ENCODE peak calls at places on chromosomes 13 and 19, in four cellular contexts. One of them, this sample, is unnamed.

GRCh38 chr13:21917046-21918010 is 246.5 kb downstream of the FGF9 start:
- DNase-seq in neural progenitor cell: no peak
- DNase-seq in ascending aorta: no peak
- DNase-seq in hepatocyte: no peak
- DNase-seq in this sample: no peak

GRCh38 chr19:8654591-8655339 is 24.3 kb downstream of the NFILZ start:
- DNase-seq in neural progenitor cell: peak
- DNase-seq in ascending aorta: no peak
- DNase-seq in hepatocyte: peak
- DNase-seq in this sample: peak

GRCh38 chr13:79870766-79871165 is 389.8 kb downstream of the NDFIP2 start:
- DNase-seq in neural progenitor cell: no peak
- DNase-seq in ascending aorta: no peak
- DNase-seq in hepatocyte: no peak
- DNase-seq in this sample: no peak

GRCh38 chr19:4977299-4978174 is 8.6 kb downstream of the KDM4B start:
- DNase-seq in neural progenitor cell: no peak
- DNase-seq in ascending aorta: no peak
- DNase-seq in hepatocyte: no peak
- DNase-seq in this sample: no peak

GRCh38 chr13:101579291-101579802 is 126.9 kb downstream of the ITGBL1 start:
- DNase-seq in neural progenitor cell: no peak
- DNase-seq in ascending aorta: no peak
- DNase-seq in hepatocyte: peak
- DNase-seq in this sample: no peak

GRCh38 chr19:43525836-43526771 is 897 bp downstream of the ETHE1 start:
- DNase-seq in neural progenitor cell: peak
- DNase-seq in ascending aorta: no peak
- DNase-seq in hepatocyte: peak
- DNase-seq in this sample: peak

GRCh38 chr19:752652-753517 is 2.0 kb downstream of the MISP start:
- DNase-seq in neural progenitor cell: no peak
- DNase-seq in ascending aorta: no peak
- DNase-seq in hepatocyte: peak
- DNase-seq in this sample: no peak

GRCh38 chr19:29324717-29325116 is 111.8 kb upstream of the UQCRFS1 start:
- DNase-seq in neural progenitor cell: no peak
- DNase-seq in ascending aorta: no peak
- DNase-seq in hepatocyte: no peak
- DNase-seq in this sample: no peak

GRCh38 chr13:44068169-44068568 is 188.5 kb downstream of the LACC1 start:
- DNase-seq in neural progenitor cell: no peak
- DNase-seq in ascending aorta: no peak
- DNase-seq in hepatocyte: no peak
- DNase-seq in this sample: no peak

GRCh38 chr13:75760182-75760981 is 124.3 kb downstream of the LMO7 start:
- DNase-seq in neural progenitor cell: no peak
- DNase-seq in ascending aorta: no peak
- DNase-seq in hepatocyte: peak
- DNase-seq in this sample: no peak

GRCh38 chr19:45863840-45864628 is at the start of gene FOXA3:
- DNase-seq in neural progenitor cell: peak
- DNase-seq in ascending aorta: no peak
- DNase-seq in hepatocyte: peak
- DNase-seq in this sample: peak

GRCh38 chr13:113853518-113854237 is 10.2 kb downstream of the GAS6 start:
- DNase-seq in neural progenitor cell: no peak
- DNase-seq in ascending aorta: no peak
- DNase-seq in hepatocyte: no peak
- DNase-seq in this sample: peak

GRCh38 chr13:43132228-43132627 is 108.8 kb downstream of the DNAJC15 start:
- DNase-seq in neural progenitor cell: peak
- DNase-seq in ascending aorta: no peak
- DNase-seq in hepatocyte: peak
- DNase-seq in this sample: peak

GRCh38 chr13:79258489-79258888 is 147.6 kb downstream of the RBM26 start:
- DNase-seq in neural progenitor cell: no peak
- DNase-seq in ascending aorta: no peak
- DNase-seq in hepatocyte: no peak
- DNase-seq in this sample: no peak

GRCh38 chr19:10260141-10260584 is 8.1 kb downstream of the MRPL4 start:
- DNase-seq in neural progenitor cell: no peak
- DNase-seq in ascending aorta: no peak
- DNase-seq in hepatocyte: peak
- DNase-seq in this sample: no peak

GRCh38 chr19:42850981-42851717 is 28.4 kb downstream of the PSG1 start:
- DNase-seq in neural progenitor cell: no peak
- DNase-seq in ascending aorta: peak
- DNase-seq in hepatocyte: no peak
- DNase-seq in this sample: no peak

GRCh38 chr13:81326913-81327312 is 986.0 kb upstream of the SPRY2 start:
- DNase-seq in neural progenitor cell: no peak
- DNase-seq in ascending aorta: no peak
- DNase-seq in hepatocyte: no peak
- DNase-seq in this sample: no peak

GRCh38 chr19:771332-771785 is 20.4 kb downstream of the MISP start:
- DNase-seq in neural progenitor cell: peak
- DNase-seq in ascending aorta: no peak
- DNase-seq in hepatocyte: peak
- DNase-seq in this sample: peak

GRCh38 chr19:12314553-12314952 is 18.9 kb downstream of the ZNF563 start:
- DNase-seq in neural progenitor cell: no peak
- DNase-seq in ascending aorta: no peak
- DNase-seq in hepatocyte: peak
- DNase-seq in this sample: no peak

GRCh38 chr19:45202637-45203036 is 24.1 kb downstream of the BLOC1S3 start:
- DNase-seq in neural progenitor cell: no peak
- DNase-seq in ascending aorta: no peak
- DNase-seq in hepatocyte: no peak
- DNase-seq in this sample: no peak

GRCh38 chr19:13865578-13866462 is 11.1 kb upstream of the NANOS3 start:
- DNase-seq in neural progenitor cell: peak
- DNase-seq in ascending aorta: no peak
- DNase-seq in hepatocyte: no peak
- DNase-seq in this sample: no peak

GRCh38 chr19:6108721-6109633 is 1.3 kb downstream of the RFX2 start:
- DNase-seq in neural progenitor cell: peak
- DNase-seq in ascending aorta: no peak
- DNase-seq in hepatocyte: peak
- DNase-seq in this sample: peak

GRCh38 chr13:113151745-113152707 is 6.4 kb upstream of the PROZ start:
- DNase-seq in neural progenitor cell: no peak
- DNase-seq in ascending aorta: no peak
- DNase-seq in hepatocyte: peak
- DNase-seq in this sample: peak

GRCh38 chr13:103386341-103386740 is 320.1 kb upstream of the SLC10A2 start:
- DNase-seq in neural progenitor cell: no peak
- DNase-seq in ascending aorta: no peak
- DNase-seq in hepatocyte: peak
- DNase-seq in this sample: no peak

GRCh38 chr19:10644351-10645007 is 9.7 kb upstream of the ILF3 start:
- DNase-seq in neural progenitor cell: peak
- DNase-seq in ascending aorta: peak
- DNase-seq in hepatocyte: peak
- DNase-seq in this sample: peak

GRCh38 chr13:70842062-70842644 is 733.9 kb upstream of the KLHL1 start:
- DNase-seq in neural progenitor cell: no peak
- DNase-seq in ascending aorta: no peak
- DNase-seq in hepatocyte: no peak
- DNase-seq in this sample: peak

GRCh38 chr13:49253310-49253709 is 5.6 kb downstream of the CDADC1 start:
- DNase-seq in neural progenitor cell: no peak
- DNase-seq in ascending aorta: no peak
- DNase-seq in hepatocyte: no peak
- DNase-seq in this sample: no peak

GRCh38 chr19:49261602-49262001 is 63.4 kb downstream of the SLC6A16 start:
- DNase-seq in neural progenitor cell: no peak
- DNase-seq in ascending aorta: no peak
- DNase-seq in hepatocyte: no peak
- DNase-seq in this sample: no peak

GRCh38 chr13:60268203-60268555 is 104.5 kb upstream of the DIAPH3 start:
- DNase-seq in neural progenitor cell: no peak
- DNase-seq in ascending aorta: no peak
- DNase-seq in hepatocyte: no peak
- DNase-seq in this sample: no peak

GRCh38 chr13:25466880-25467279 is 95.1 kb downstream of the ATP8A2 start:
- DNase-seq in neural progenitor cell: no peak
- DNase-seq in ascending aorta: no peak
- DNase-seq in hepatocyte: no peak
- DNase-seq in this sample: no peak
- TF ChIP-seq CTCF in neural progenitor cell: no peak
- TF ChIP-seq CTCF in ascending aorta: no peak
- TF ChIP-seq CTCF in hepatocyte: no peak
- TF ChIP-seq CTCF in this sample: peak

GRCh38 chr13:33284016-33284415 is 1.5 kb downstream of the STARD13 start:
- DNase-seq in neural progenitor cell: no peak
- DNase-seq in ascending aorta: no peak
- DNase-seq in hepatocyte: no peak
- DNase-seq in this sample: no peak
- H3K27ac ChIP-seq in neural progenitor cell: no peak
- H3K27ac ChIP-seq in ascending aorta: peak
- H3K27ac ChIP-seq in hepatocyte: peak
- H3K27ac ChIP-seq in this sample: no peak

DNA sequence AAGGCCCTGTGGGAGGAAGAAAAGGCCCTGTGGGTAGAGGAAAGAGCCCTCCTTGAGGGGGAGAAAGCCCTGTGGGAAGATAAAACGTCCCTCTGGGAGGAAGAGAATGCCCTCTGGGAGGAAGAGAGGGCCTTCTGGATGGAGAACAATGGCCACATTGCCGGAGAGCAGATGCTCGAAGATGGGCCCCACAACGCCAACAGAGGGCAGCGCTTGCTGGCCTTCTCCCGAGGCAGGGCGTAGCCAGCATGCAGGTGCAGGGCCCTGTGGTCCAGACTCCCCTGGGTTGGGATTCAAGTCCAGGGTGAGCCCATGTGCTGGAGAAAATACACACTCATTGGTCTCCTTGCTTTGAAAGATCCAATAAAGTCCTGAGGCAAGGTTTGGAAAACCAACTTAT is 4.1 kb downstream of the CCDC70 start:
- DNase-seq in neural progenitor cell: peak
- DNase-seq in ascending aorta: no peak
- DNase-seq in hepatocyte: no peak
- DNase-seq in this sample: peak
- TF ChIP-seq CTCF in neural progenitor cell: no peak
- TF ChIP-seq CTCF in ascending aorta: no peak
- TF ChIP-seq CTCF in hepatocyte: no peak
- TF ChIP-seq CTCF in this sample: peak

GRCh38 chr13:74576504-74576903 is 442.3 kb upstream of the KLF12 start:
- DNase-seq in neural progenitor cell: no peak
- DNase-seq in ascending aorta: no peak
- DNase-seq in hepatocyte: no peak
- DNase-seq in this sample: no peak
- H3K27ac ChIP-seq in neural progenitor cell: no peak
- H3K27ac ChIP-seq in ascending aorta: no peak
- H3K27ac ChIP-seq in hepatocyte: no peak
- H3K27ac ChIP-seq in this sample: no peak

This sample was measured in H9.